ENCODE peak calls at places on chromosomes 7 and 10, in four cellular contexts. Y is neural crest cell, J is sigmoid colon, P is breast epithelium. K is an unnamed sample.

GRCh38 chr7:7504910-7505704 is 30.6 kb downstream of the COL28A1 start:
- DNase-seq in Y (no peak), J (no peak), P (no peak), K (no peak)

GRCh38 chr7:46229409-46229808 is 308.3 kb upstream of the IGFBP3 start:
- DNase-seq in Y (no peak), J (no peak), P (no peak), K (no peak)

GRCh38 chr10:125370578-125370977 is 210.2 kb upstream of the CTBP2 start:
- DNase-seq in Y (peak), J (no peak), P (no peak), K (no peak)

GRCh38 chr7:102321351-102322201 is 34.7 kb downstream of the SPDYE6 start:
- DNase-seq in Y (peak), J (no peak), P (no peak), K (no peak)

GRCh38 chr7:107009846-107010203 is 34.7 kb upstream of the PRKAR2B start:
- DNase-seq in Y (no peak), J (no peak), P (no peak), K (no peak)

GRCh38 chr7:28975987-28976386 is 17.9 kb upstream of the TRIL start:
- DNase-seq in Y (no peak), J (no peak), P (no peak), K (no peak)

GRCh38 chr10:83274088-83274487 is 865.2 kb upstream of the GHITM start:
- DNase-seq in Y (no peak), J (no peak), P (no peak), K (no peak)

GRCh38 chr7:116153050-116153449 is 57.3 kb upstream of the TES start:
- DNase-seq in Y (no peak), J (no peak), P (no peak), K (no peak)

GRCh38 chr7:116984917-116985316 is 31.6 kb downstream of the ST7 start:
- DNase-seq in Y (no peak), J (no peak), P (no peak), K (no peak)

GRCh38 chr7:90231304-90231703 is 13.7 kb upstream of the CFAP69 start:
- DNase-seq in Y (no peak), J (no peak), P (no peak), K (no peak)

GRCh38 chr7:39741942-39742623 is 118.7 kb downstream of the RALA start:
- DNase-seq in Y (peak), J (no peak), P (no peak), K (no peak)

GRCh38 chr7:30662431-30662939 is 19.8 kb downstream of the CRHR2 start:
- DNase-seq in Y (no peak), J (no peak), P (no peak), K (no peak)
- TF ChIP-seq CTCF in Y (no peak), J (no peak), P (no peak), K (no peak)

GRCh38 chr10:132001238-132001977 is 19.7 kb upstream of the BNIP3 start:
- DNase-seq in Y (no peak), J (peak), P (no peak), K (no peak)
- TF ChIP-seq CTCF in Y (no peak), J (no peak), P (no peak), K (no peak)

GRCh38 chr7:133139350-133139749 is 57.5 kb upstream of the CHCHD3 start:
- DNase-seq in Y (peak), J (no peak), P (no peak), K (no peak)
- TF ChIP-seq CTCF in Y (peak), J (no peak), P (no peak), K (no peak)

GRCh38 chr10:320787-321186 is 185.5 kb downstream of the ZMYND11 start:
- DNase-seq in Y (no peak), J (no peak), P (no peak), K (no peak)
- TF ChIP-seq CTCF in Y (no peak), J (no peak), P (no peak), K (no peak)

DNA sequence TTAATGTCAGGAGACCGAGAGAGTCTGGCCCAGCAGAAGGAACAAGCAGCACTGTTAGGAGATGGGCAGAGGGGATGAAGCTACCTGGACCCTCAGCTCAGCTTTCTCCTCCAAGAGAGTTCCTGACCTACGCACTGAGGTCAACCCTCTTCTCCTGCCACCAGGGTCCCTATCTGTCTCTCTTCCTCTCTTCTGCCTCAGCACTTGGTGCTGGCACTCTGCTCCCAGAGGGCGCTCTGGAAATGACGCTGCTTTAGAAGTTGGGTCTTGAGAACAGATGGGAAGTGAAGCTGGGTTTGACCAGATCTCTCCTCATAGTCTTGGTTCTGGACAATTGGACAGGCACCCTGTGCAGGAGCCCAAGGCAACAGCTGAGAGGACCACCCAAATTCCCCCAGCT is 216.0 kb upstream of the AGK start:
- DNase-seq in Y (no peak), J (no peak), P (no peak), K (no peak)
- TF ChIP-seq CTCF in Y (no peak), J (no peak), P (no peak), K (no peak)

GRCh38 chr10:123270806-123271205 is 116.6 kb downstream of the BUB3 start:
- DNase-seq in Y (no peak), J (no peak), P (no peak), K (no peak)

GRCh38 chr10:123269675-123270074 is 115.5 kb downstream of the BUB3 start:
- DNase-seq in Y (no peak), J (no peak), P (no peak), K (no peak)

GRCh38 chr10:123274513-123275182 is 120.4 kb downstream of the BUB3 start:
- DNase-seq in Y (no peak), J (no peak), P (no peak), K (no peak)

GRCh38 chr10:123270221-123270620 is 116.0 kb downstream of the BUB3 start:
- DNase-seq in Y (no peak), J (no peak), P (no peak), K (no peak)

DNA sequence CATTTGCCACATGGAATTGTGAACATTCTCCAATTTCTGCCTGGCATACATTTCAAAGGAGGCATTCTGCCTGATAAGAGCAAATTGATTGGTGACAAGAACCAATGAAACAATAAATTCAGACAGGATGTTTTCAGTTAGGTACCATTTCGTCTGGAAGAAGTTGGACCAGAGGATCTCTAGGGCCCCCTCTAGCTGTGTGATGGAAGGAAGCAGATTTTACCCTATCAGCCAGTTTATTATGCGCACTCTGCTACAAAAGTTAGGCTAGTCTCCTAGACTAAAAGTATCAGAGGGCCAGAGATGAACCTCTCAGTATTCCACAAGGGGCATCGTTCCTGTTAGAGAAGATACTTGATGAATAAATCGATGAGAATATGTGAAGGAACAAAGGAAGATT is 118.0 kb downstream of the BUB3 start:
- DNase-seq in Y (no peak), J (no peak), P (no peak), K (no peak)
- TF ChIP-seq CTCF in Y (no peak), J (no peak), P (no peak), K (no peak)

GRCh38 chr10:35640474-35640873 is 1.6 kb downstream of the FZD8 start:
- DNase-seq in Y (peak), J (peak), P (peak), K (no peak)
- TF ChIP-seq CTCF in Y (peak), J (peak), P (no peak), K (peak)

K was measured in omental fat pad.